ENCODE peak calls at places on chromosomes 16 and 17, in six cellular contexts. B, W, R, C, M and E are unnamed samples.

GRCh38 chr17:2862197-2862596 is 66.0 kb downstream of the RAP1GAP2 start:
- DNase-seq in B (no peak), W (no peak), R (no peak), C (no peak), M (no peak), E (no peak)

GRCh38 chr17:63881935-63882601 is at the start of gene GH2:
- DNase-seq in B (peak; percentile 79), W (peak; percentile 39), R (no peak), C (peak; percentile 82), M (peak; percentile 56), E (peak; percentile 53)

GRCh38 chr17:31663576-31663975 is 195.5 kb downstream of the COPRS start:
- DNase-seq in B (no peak), W (peak; percentile 25), R (no peak), C (peak; percentile 15), M (peak; percentile 16), E (no peak)

GRCh38 chr17:7882629-7883028 is 6.0 kb upstream of the CHD3 start:
- DNase-seq in B (no peak), W (peak; percentile 6), R (no peak), C (no peak), M (no peak), E (no peak)

GRCh38 chr16:3934491-3935185 is 54.1 kb upstream of the CREBBP start:
- DNase-seq in B (no peak), W (no peak), R (no peak), C (no peak), M (no peak), E (no peak)

GRCh38 chr16:8675183-8676159 is 1.1 kb downstream of the ABAT start:
- DNase-seq in B (no peak), W (no peak), R (no peak), C (no peak), M (no peak), E (no peak)

GRCh38 chr17:14458724-14459123 is 157.8 kb downstream of the HS3ST3B1 start:
- DNase-seq in B (no peak), W (no peak), R (no peak), C (no peak), M (no peak), E (no peak)

GRCh38 chr16:86432691-86433090 is 77.6 kb upstream of the FOXF1 start:
- DNase-seq in B (no peak), W (no peak), R (no peak), C (no peak), M (no peak), E (no peak)

GRCh38 chr16:2933701-2934100 is 22.0 kb downstream of the FLYWCH1 start:
- DNase-seq in B (no peak), W (no peak), R (no peak), C (no peak), M (no peak), E (no peak)

GRCh38 chr16:1691956-1692355 is 13.9 kb downstream of the JPT2 start:
- DNase-seq in B (peak; percentile 93), W (no peak), R (no peak), C (no peak), M (no peak), E (no peak)

GRCh38 chr16:67392301-67393059 is 818 bp downstream of the TPPP3 start:
- DNase-seq in B (no peak), W (no peak), R (no peak), C (no peak), M (no peak), E (no peak)

GRCh38 chr16:81432899-81433560 is 11.6 kb upstream of the CMIP start:
- DNase-seq in B (no peak), W (no peak), R (no peak), C (peak; percentile 54), M (no peak), E (peak; percentile 83)

GRCh38 chr16:23348579-23349469 is 46.7 kb downstream of the SCNN1B start:
- DNase-seq in B (no peak), W (no peak), R (peak; percentile 59), C (peak; percentile 79), M (no peak), E (no peak)

GRCh38 chr17:149897-150575 is 12.7 kb downstream of the SCGB1C2 start:
- DNase-seq in B (peak; percentile 15), W (no peak), R (no peak), C (no peak), M (no peak), E (no peak)

GRCh38 chr17:48283907-48284306 is 146.1 kb downstream of the SKAP1 start:
- DNase-seq in B (no peak), W (no peak), R (no peak), C (no peak), M (no peak), E (no peak)

GRCh38 chr16:31386157-31386984 is 6.8 kb upstream of the ITGAD start:
- DNase-seq in B (peak; percentile 73), W (no peak), R (no peak), C (peak; percentile 62), M (peak; percentile 54), E (peak; percentile 72)

GRCh38 chr17:72126575-72127486 is 6.0 kb downstream of the SOX9 start:
- DNase-seq in B (peak; percentile 91), W (no peak), R (no peak), C (no peak), M (peak; percentile 91), E (peak; percentile 21)

GRCh38 chr16:85333337-85333736 is 221.1 kb upstream of the CIBAR2 start:
- DNase-seq in B (no peak), W (no peak), R (no peak), C (no peak), M (no peak), E (no peak)

GRCh38 chr16:55372792-55373488 is 48.9 kb downstream of the IRX6 start:
- DNase-seq in B (no peak), W (no peak), R (no peak), C (no peak), M (no peak), E (no peak)

GRCh38 chr17:3884188-3884587 is 8.7 kb downstream of the CAMKK1 start:
- DNase-seq in B (no peak), W (no peak), R (no peak), C (no peak), M (no peak), E (no peak)

GRCh38 chr16:64712027-64712426 is 409.8 kb downstream of the CDH11 start:
- DNase-seq in B (no peak), W (no peak), R (no peak), C (no peak), M (no peak), E (no peak)

GRCh38 chr16:75263963-75264445 is 12.6 kb upstream of the BCAR1 start:
- DNase-seq in B (peak; percentile 51), W (no peak), R (no peak), C (no peak), M (no peak), E (no peak)

GRCh38 chr16:28188085-28188916 is 23.5 kb downstream of the XPO6 start:
- DNase-seq in B (no peak), W (no peak), R (no peak), C (no peak), M (no peak), E (peak; percentile 28)

GRCh38 chr17:82238562-82239201 is 9.8 kb downstream of the SLC16A3 start:
- DNase-seq in B (peak; percentile 54), W (no peak), R (no peak), C (no peak), M (no peak), E (no peak)

GRCh38 chr17:59094921-59095530 is 11.7 kb downstream of the TRIM37 start:
- DNase-seq in B (no peak), W (no peak), R (no peak), C (no peak), M (no peak), E (no peak)

GRCh38 chr17:45098081-45098868 is 34.0 kb downstream of the PLCD3 start:
- DNase-seq in B (no peak), W (no peak), R (no peak), C (no peak), M (no peak), E (no peak)
- H3K36me3 ChIP-seq in B (peaks cover 69% of the 10 kb centered on the region), W (peaks cover 47% of the 10 kb centered on the region), R (peaks cover 58% of the 10 kb centered on the region), C (peaks cover 61% of the 10 kb centered on the region), M (peaks cover 48% of the 10 kb centered on the region), E (peaks cover 14% of the 10 kb centered on the region)

DNA sequence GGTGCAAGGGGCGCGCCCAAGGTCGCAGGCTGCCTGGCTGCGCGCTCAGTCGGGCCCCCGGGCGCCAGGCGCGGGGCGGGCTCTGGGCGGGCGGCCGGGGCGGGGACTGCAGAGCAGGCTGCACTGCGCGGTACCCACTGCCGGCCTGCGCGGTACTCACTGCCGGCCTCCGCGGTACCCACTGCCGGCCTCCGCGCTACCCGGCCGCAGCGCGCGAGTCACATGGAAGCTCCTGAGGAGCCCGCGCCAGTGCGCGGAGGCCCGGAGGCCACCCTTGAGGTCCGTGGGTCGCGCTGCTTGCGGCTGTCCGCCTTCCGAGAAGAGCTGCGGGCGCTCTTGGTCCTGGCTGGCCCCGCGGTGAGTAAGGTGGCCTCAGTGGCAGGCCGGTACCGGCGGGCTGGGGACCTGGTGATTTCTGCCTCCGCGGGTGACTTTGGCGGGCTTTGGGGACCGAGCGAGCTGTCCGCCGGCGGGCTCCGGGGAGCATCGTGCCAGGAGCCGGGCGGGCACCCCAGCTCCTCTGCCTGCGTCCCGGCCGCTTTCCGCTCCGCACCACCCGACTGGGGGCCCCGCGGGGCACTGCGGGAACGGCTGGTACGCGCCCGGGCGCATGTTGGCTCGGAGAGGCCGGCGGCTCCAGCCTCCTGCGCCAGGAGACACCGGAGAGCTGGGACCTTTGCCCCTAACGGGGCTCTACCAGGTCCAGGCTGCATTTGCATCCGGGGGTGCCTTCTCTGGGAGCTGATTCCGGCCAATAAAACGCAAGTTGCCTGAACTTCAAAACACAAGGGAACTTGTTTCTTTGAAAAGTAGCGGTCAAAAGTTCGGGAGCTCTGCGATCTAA is at the start of gene SLC47A1:
- DNase-seq in B (no peak), W (peak; percentile 52), R (no peak), C (peak; percentile 60), M (no peak), E (peak; percentile 50)
- TF ChIP-seq EZH2 in B (no peak), W (no peak), R (peak; percentile 92), C (peak; percentile 59), M (no peak), E (no peak)

GRCh38 chr16:89268987-89269735 is 51.7 kb downstream of the ZNF778 start:
- DNase-seq in B (peak; percentile 29), W (no peak), R (no peak), C (no peak), M (no peak), E (no peak)
- H3K36me3 ChIP-seq in B (peaks cover 10% of the 10 kb centered on the region), W (peaks cover 39% of the 10 kb centered on the region), R (peaks cover 55% of the 10 kb centered on the region), C (peaks cover 10% of the 10 kb centered on the region), M (peaks cover 22% of the 10 kb centered on the region), E (no peaks in the 10 kb centered on the region)

GRCh38 chr17:79212150-79213087 is 137.8 kb downstream of the ENGASE start:
- DNase-seq in B (no peak), W (no peak), R (no peak), C (peak; percentile 72), M (no peak), E (no peak)
- TF ChIP-seq EZH2 in B (no peak), W (no peak), R (no peak), C (no peak), M (no peak), E (no peak)

GRCh38 chr17:50196036-50196435 is 5.4 kb downstream of the COL1A1 start:
- DNase-seq in B (no peak), W (no peak), R (no peak), C (no peak), M (no peak), E (no peak)
- H3K36me3 ChIP-seq in B (no peaks in the 10 kb centered on the region), W (no peaks in the 10 kb centered on the region), R (peaks cover 49% of the 10 kb centered on the region), C (no peaks in the 10 kb centered on the region), M (peaks cover 11% of the 10 kb centered on the region), E (no peaks in the 10 kb centered on the region)